ENCODE peak calls at places on chromosomes 12 and 14, in five cellular contexts. E is cardiac fibroblast; D is pancreas; U is activated CD4-positive, alpha-beta T cell treated with anti-CD3 and anti-CD28 coated beads for 36 hours; K is ELR. M is an unnamed sample.

GRCh38 chr12:13197526-13198141 is 1.1 kb downstream of the EMP1 start:
- DNase-seq in E (peak; percentile 76), D (no peak), U (no peak), K (peak; percentile 59), M (no peak)

GRCh38 chr14:54447231-54447692 is 6.1 kb upstream of the CNIH1 start:
- DNase-seq in E (peak; percentile 84), D (no peak), U (no peak), K (peak; percentile 51), M (peak; percentile 93)

GRCh38 chr14:72892103-72892878 is 1.6 kb downstream of the DPF3 start:
- DNase-seq in E (peak; percentile 19), D (peak; percentile 56), U (peak; percentile 50), K (peak; percentile 69), M (no peak)

GRCh38 chr12:106246891-106247730 is 709 bp downstream of the CKAP4 start:
- DNase-seq in E (peak; percentile 77), D (peak; percentile 86), U (peak; percentile 72), K (peak; percentile 70), M (peak; percentile 57)

GRCh38 chr14:103451401-103451800 is 66.2 kb downstream of the MARK3 start:
- DNase-seq in E (no peak), D (no peak), U (no peak), K (no peak), M (no peak)

GRCh38 chr12:121170581-121171260 is 38.0 kb downstream of the P2RX7 start:
- DNase-seq in E (no peak), D (no peak), U (peak; percentile 14), K (peak; percentile 61), M (peak; percentile 72)

GRCh38 chr12:100375023-100375737 is 18.3 kb downstream of the SLC17A8 start:
- DNase-seq in E (peak; percentile 76), D (no peak), U (no peak), K (no peak), M (no peak)

GRCh38 chr12:132014915-132015280 is 65.2 kb downstream of the EP400 start:
- DNase-seq in E (no peak), D (no peak), U (no peak), K (peak; percentile 20), M (no peak)

GRCh38 chr12:66883545-66883944 is 204.7 kb upstream of the GRIP1 start:
- DNase-seq in E (no peak), D (no peak), U (no peak), K (no peak), M (no peak)

GRCh38 chr14:91288876-91289275 is 44.4 kb upstream of the GPR68 start:
- DNase-seq in E (no peak), D (no peak), U (no peak), K (no peak), M (no peak)

GRCh38 chr14:22814945-22815713 is at the start of gene SLC7A7:
- DNase-seq in E (peak; percentile 60), D (no peak), U (no peak), K (no peak), M (peak; percentile 44)

GRCh38 chr12:112684742-112685141 is 106.8 kb upstream of the RPH3A start:
- DNase-seq in E (no peak), D (no peak), U (no peak), K (no peak), M (no peak)

GRCh38 chr12:45612044-45612794 is 117.3 kb upstream of the ARID2 start:
- DNase-seq in E (peak; percentile 22), D (no peak), U (no peak), K (peak; percentile 86), M (no peak)

GRCh38 chr12:52667509-52667908 is 12.7 kb downstream of the KRT1 start:
- DNase-seq in E (no peak), D (no peak), U (no peak), K (peak; percentile 13), M (no peak)

GRCh38 chr12:61758661-61759060 is 501.5 kb upstream of the USP15 start:
- DNase-seq in E (no peak), D (no peak), U (no peak), K (no peak), M (no peak)

GRCh38 chr14:103890052-103890371 is 38.2 kb upstream of the TDRD9 start:
- DNase-seq in E (no peak), D (no peak), U (no peak), K (no peak), M (no peak)

GRCh38 chr14:56855891-56856461 is 45.7 kb upstream of the OTX2 start:
- DNase-seq in E (no peak), D (no peak), U (no peak), K (no peak), M (no peak)

GRCh38 chr14:20578784-20579502 is 8.9 kb downstream of the RNASE11 start:
- DNase-seq in E (no peak), D (no peak), U (no peak), K (no peak), M (peak; percentile 30)